ENCODE peak calls at places on chromosomes 4 and X, in seven cellular contexts. One of them, this sample, is unnamed.
A peak's percentile ranks its signal among the peaks of the same experiment; 100 is the strongest.

GRCh38 chr4:73613130-73613529 is 7.1 kb downstream of the RASSF6 start:
- DNase-seq in pancreas: no peak
- DNase-seq in WERI-Rb-1: no peak
- DNase-seq in hepatocyte: no peak
- DNase-seq in foreskin fibroblast: no peak
- DNase-seq in fibroblast of mammary gland: no peak
- DNase-seq in HCT116: no peak
- DNase-seq in this sample: no peak

GRCh38 chr4:17018013-17018412 is 119.6 kb upstream of the LDB2 start:
- DNase-seq in WERI-Rb-1: no peak
- DNase-seq in fibroblast of mammary gland: no peak
- DNase-seq in pancreas: no peak
- DNase-seq in hepatocyte: no peak
- DNase-seq in foreskin fibroblast: no peak
- DNase-seq in HCT116: no peak
- DNase-seq in this sample: no peak

GRCh38 chr4:29047341-29048041 is 1672.7 kb upstream of the PCDH7 start:
- DNase-seq in fibroblast of mammary gland: no peak
- DNase-seq in pancreas: no peak
- DNase-seq in hepatocyte: no peak
- DNase-seq in foreskin fibroblast: no peak
- DNase-seq in HCT116: no peak
- DNase-seq in WERI-Rb-1: no peak
- DNase-seq in this sample: no peak

GRCh38 chrX:65690057-65690855 is 22.8 kb downstream of the MSN start:
- DNase-seq in WERI-Rb-1: no peak
- DNase-seq in foreskin fibroblast: peak; percentile 78
- DNase-seq in fibroblast of mammary gland: peak; percentile 92
- DNase-seq in pancreas: no peak
- DNase-seq in hepatocyte: no peak
- DNase-seq in HCT116: no peak
- DNase-seq in this sample: no peak

GRCh38 chr4:167282171-167282864 is 48.0 kb upstream of the SPOCK3 start:
- DNase-seq in foreskin fibroblast: no peak
- DNase-seq in fibroblast of mammary gland: peak; percentile 10
- DNase-seq in hepatocyte: no peak
- DNase-seq in HCT116: no peak
- DNase-seq in pancreas: no peak
- DNase-seq in WERI-Rb-1: no peak
- DNase-seq in this sample: no peak

GRCh38 chrX:129842510-129843208 is 1.0 kb downstream of the ZDHHC9 start:
- DNase-seq in fibroblast of mammary gland: peak; percentile 80
- DNase-seq in HCT116: no peak
- DNase-seq in hepatocyte: peak; percentile 58
- DNase-seq in pancreas: peak; percentile 36
- DNase-seq in WERI-Rb-1: no peak
- DNase-seq in foreskin fibroblast: peak; percentile 52
- DNase-seq in this sample: peak; percentile 22

GRCh38 chr4:127049506-127049905 is 583.3 kb upstream of the INTU start:
- DNase-seq in hepatocyte: no peak
- DNase-seq in HCT116: no peak
- DNase-seq in pancreas: no peak
- DNase-seq in WERI-Rb-1: no peak
- DNase-seq in foreskin fibroblast: peak; percentile 8
- DNase-seq in fibroblast of mammary gland: no peak
- DNase-seq in this sample: no peak

GRCh38 chrX:12567857-12568256 is 223.4 kb upstream of the PRPS2 start:
- DNase-seq in pancreas: no peak
- DNase-seq in fibroblast of mammary gland: peak; percentile 25
- DNase-seq in WERI-Rb-1: no peak
- DNase-seq in foreskin fibroblast: no peak
- DNase-seq in hepatocyte: no peak
- DNase-seq in HCT116: no peak
- DNase-seq in this sample: no peak

GRCh38 chr4:165426331-165426730 is 47.5 kb downstream of the CPE start:
- DNase-seq in hepatocyte: no peak
- DNase-seq in foreskin fibroblast: no peak
- DNase-seq in pancreas: no peak
- DNase-seq in HCT116: no peak
- DNase-seq in WERI-Rb-1: no peak
- DNase-seq in fibroblast of mammary gland: no peak
- DNase-seq in this sample: no peak

GRCh38 chr4:168585168-168586091 is 88.6 kb downstream of the PALLD start:
- DNase-seq in hepatocyte: peak; percentile 88
- DNase-seq in foreskin fibroblast: peak; percentile 74
- DNase-seq in fibroblast of mammary gland: peak; percentile 87
- DNase-seq in WERI-Rb-1: peak; percentile 86
- DNase-seq in HCT116: peak; percentile 63
- DNase-seq in pancreas: peak; percentile 22
- DNase-seq in this sample: peak; percentile 61

GRCh38 chr4:185779520-185779919 is 32.5 kb downstream of the SORBS2 start:
- DNase-seq in hepatocyte: no peak
- DNase-seq in pancreas: no peak
- DNase-seq in WERI-Rb-1: no peak
- DNase-seq in foreskin fibroblast: no peak
- DNase-seq in fibroblast of mammary gland: no peak
- DNase-seq in HCT116: no peak
- DNase-seq in this sample: no peak

GRCh38 chrX:56793533-56794320 is 64.7 kb downstream of the NBDY start:
- DNase-seq in HCT116: no peak
- DNase-seq in WERI-Rb-1: no peak
- DNase-seq in pancreas: no peak
- DNase-seq in fibroblast of mammary gland: peak; percentile 28
- DNase-seq in hepatocyte: no peak
- DNase-seq in foreskin fibroblast: no peak
- DNase-seq in this sample: no peak

GRCh38 chr4:2940267-2941137 is 22.7 kb downstream of the NOP14 start:
- DNase-seq in HCT116: no peak
- DNase-seq in foreskin fibroblast: no peak
- DNase-seq in WERI-Rb-1: no peak
- DNase-seq in pancreas: no peak
- DNase-seq in fibroblast of mammary gland: no peak
- DNase-seq in hepatocyte: peak; percentile 3
- DNase-seq in this sample: no peak

GRCh38 chr4:111512081-111512774 is 633.0 kb upstream of the FAM241A start:
- DNase-seq in HCT116: peak; percentile 4
- DNase-seq in hepatocyte: peak; percentile 18
- DNase-seq in pancreas: no peak
- DNase-seq in foreskin fibroblast: peak; percentile 78
- DNase-seq in WERI-Rb-1: no peak
- DNase-seq in fibroblast of mammary gland: peak; percentile 93
- DNase-seq in this sample: peak; percentile 54

GRCh38 chr4:70688795-70689231 is 481 bp downstream of the UTP3 start:
- DNase-seq in pancreas: no peak
- DNase-seq in fibroblast of mammary gland: no peak
- DNase-seq in hepatocyte: peak; percentile 23
- DNase-seq in foreskin fibroblast: no peak
- DNase-seq in WERI-Rb-1: no peak
- DNase-seq in HCT116: no peak
- DNase-seq in this sample: no peak

GRCh38 chrX:12771445-12772069 is 19.7 kb upstream of the PRPS2 start:
- DNase-seq in pancreas: peak; percentile 10
- DNase-seq in foreskin fibroblast: peak; percentile 15
- DNase-seq in WERI-Rb-1: peak; percentile 59
- DNase-seq in hepatocyte: peak; percentile 79
- DNase-seq in fibroblast of mammary gland: peak; percentile 54
- DNase-seq in HCT116: peak; percentile 44
- DNase-seq in this sample: no peak

GRCh38 chr4:7722716-7723115 is 216.9 kb downstream of the AFAP1 start:
- DNase-seq in pancreas: no peak
- DNase-seq in foreskin fibroblast: no peak
- DNase-seq in fibroblast of mammary gland: no peak
- DNase-seq in HCT116: no peak
- DNase-seq in WERI-Rb-1: no peak
- DNase-seq in hepatocyte: no peak
- DNase-seq in this sample: no peak

GRCh38 chr4:2537011-2537830 is 774 bp downstream of the FAM193A start:
- DNase-seq in foreskin fibroblast: peak; percentile 19
- DNase-seq in pancreas: peak; percentile 34
- DNase-seq in WERI-Rb-1: peak; percentile 54
- DNase-seq in hepatocyte: peak; percentile 82
- DNase-seq in HCT116: no peak
- DNase-seq in fibroblast of mammary gland: peak; percentile 20
- DNase-seq in this sample: no peak

GRCh38 chrX:69285401-69285871 is 120.2 kb upstream of the PJA1 start:
- DNase-seq in foreskin fibroblast: no peak
- DNase-seq in pancreas: no peak
- DNase-seq in fibroblast of mammary gland: no peak
- DNase-seq in HCT116: no peak
- DNase-seq in hepatocyte: peak; percentile 25
- DNase-seq in WERI-Rb-1: no peak
- DNase-seq in this sample: no peak

GRCh38 chr4:5420266-5420665 is 288.1 kb downstream of the EVC2 start:
- DNase-seq in WERI-Rb-1: no peak
- DNase-seq in HCT116: no peak
- DNase-seq in hepatocyte: no peak
- DNase-seq in fibroblast of mammary gland: no peak
- DNase-seq in pancreas: no peak
- DNase-seq in foreskin fibroblast: no peak
- DNase-seq in this sample: no peak

GRCh38 chrX:19824603-19825002 is 62.8 kb downstream of the SH3KBP1 start:
- DNase-seq in foreskin fibroblast: peak; percentile 53
- DNase-seq in WERI-Rb-1: peak; percentile 79
- DNase-seq in HCT116: no peak
- DNase-seq in hepatocyte: no peak
- DNase-seq in pancreas: no peak
- DNase-seq in fibroblast of mammary gland: peak; percentile 79
- DNase-seq in this sample: no peak

GRCh38 chr4:65670331-65671031 is at the start of gene EPHA5:
- DNase-seq in fibroblast of mammary gland: peak; percentile 56
- DNase-seq in WERI-Rb-1: peak; percentile 92
- DNase-seq in foreskin fibroblast: peak; percentile 7
- DNase-seq in pancreas: peak; percentile 32
- DNase-seq in HCT116: no peak
- DNase-seq in hepatocyte: peak; percentile 79
- DNase-seq in this sample: peak; percentile 0

GRCh38 chrX:119466970-119467369 is 1.3 kb upstream of the SLC25A5 start:
- DNase-seq in foreskin fibroblast: no peak
- DNase-seq in HCT116: no peak
- DNase-seq in fibroblast of mammary gland: no peak
- DNase-seq in WERI-Rb-1: no peak
- DNase-seq in hepatocyte: no peak
- DNase-seq in pancreas: peak; percentile 66
- DNase-seq in this sample: no peak

GRCh38 chrX:111352424-111352823 is 59.6 kb downstream of the DCX start:
- DNase-seq in hepatocyte: peak; percentile 38
- DNase-seq in foreskin fibroblast: no peak
- DNase-seq in HCT116: no peak
- DNase-seq in fibroblast of mammary gland: peak; percentile 94
- DNase-seq in pancreas: peak; percentile 5
- DNase-seq in WERI-Rb-1: no peak
- DNase-seq in this sample: no peak

GRCh38 chrX:1545776-1546408 is 8.9 kb upstream of the P2RY8 start:
- DNase-seq in hepatocyte: no peak
- DNase-seq in pancreas: no peak
- DNase-seq in WERI-Rb-1: no peak
- DNase-seq in foreskin fibroblast: no peak
- DNase-seq in HCT116: no peak
- DNase-seq in fibroblast of mammary gland: no peak
- DNase-seq in this sample: no peak

GRCh38 chr4:87410157-87410556 is 12.2 kb upstream of the NUDT9 start:
- DNase-seq in WERI-Rb-1: no peak
- DNase-seq in pancreas: no peak
- DNase-seq in hepatocyte: no peak
- DNase-seq in HCT116: no peak
- DNase-seq in fibroblast of mammary gland: no peak
- DNase-seq in foreskin fibroblast: no peak
- DNase-seq in this sample: no peak

GRCh38 chr4:12924253-12924652 is 559.9 kb downstream of the RAB28 start:
- DNase-seq in pancreas: no peak
- DNase-seq in WERI-Rb-1: no peak
- DNase-seq in HCT116: no peak
- DNase-seq in hepatocyte: no peak
- DNase-seq in foreskin fibroblast: no peak
- DNase-seq in fibroblast of mammary gland: no peak
- DNase-seq in this sample: no peak
- TF ChIP-seq CTCF in pancreas: no peak
- TF ChIP-seq CTCF in WERI-Rb-1: no peak
- TF ChIP-seq CTCF in HCT116: no peak
- TF ChIP-seq CTCF in hepatocyte: no peak
- TF ChIP-seq CTCF in foreskin fibroblast: no peak
- TF ChIP-seq CTCF in fibroblast of mammary gland: no peak
- TF ChIP-seq CTCF in this sample: no peak

GRCh38 chrX:148530464-148531077 is 30.2 kb downstream of the AFF2 start:
- DNase-seq in WERI-Rb-1: peak; percentile 9
- DNase-seq in foreskin fibroblast: peak; percentile 0
- DNase-seq in hepatocyte: peak; percentile 29
- DNase-seq in HCT116: no peak
- DNase-seq in fibroblast of mammary gland: peak; percentile 35
- DNase-seq in pancreas: no peak
- DNase-seq in this sample: no peak
- TF ChIP-seq CTCF in WERI-Rb-1: peak; percentile 35
- TF ChIP-seq CTCF in foreskin fibroblast: peak; percentile 42
- TF ChIP-seq CTCF in hepatocyte: peak; percentile 36
- TF ChIP-seq CTCF in HCT116: peak; percentile 48
- TF ChIP-seq CTCF in fibroblast of mammary gland: peak; percentile 61
- TF ChIP-seq CTCF in pancreas: peak; percentile 82
- TF ChIP-seq CTCF in this sample: peak; percentile 68

DNA sequence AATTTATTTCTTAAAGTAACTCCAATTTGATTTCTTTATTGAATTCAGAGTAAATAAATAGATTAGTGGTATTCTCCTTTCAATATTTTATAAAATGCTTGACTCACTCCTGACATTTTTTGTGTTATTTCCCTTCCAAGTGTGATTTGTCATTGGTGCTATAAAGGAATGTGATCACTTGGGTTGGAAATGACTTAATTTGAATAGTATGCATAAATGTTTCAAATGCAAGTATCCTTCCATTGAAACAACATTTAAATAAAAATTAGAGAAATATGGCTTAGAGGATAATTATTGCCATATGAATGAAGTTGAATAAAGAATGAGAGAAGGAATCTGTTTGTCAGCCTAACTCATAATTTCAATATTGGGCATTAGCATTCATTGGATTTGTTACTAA is 182.7 kb downstream of the PABPC4L start:
- DNase-seq in foreskin fibroblast: no peak
- DNase-seq in fibroblast of mammary gland: peak; percentile 6
- DNase-seq in WERI-Rb-1: no peak
- DNase-seq in pancreas: no peak
- DNase-seq in hepatocyte: no peak
- DNase-seq in HCT116: no peak
- DNase-seq in this sample: no peak
- TF ChIP-seq CTCF in foreskin fibroblast: no peak
- TF ChIP-seq CTCF in fibroblast of mammary gland: no peak
- TF ChIP-seq CTCF in WERI-Rb-1: no peak
- TF ChIP-seq CTCF in pancreas: no peak
- TF ChIP-seq CTCF in hepatocyte: no peak
- TF ChIP-seq CTCF in HCT116: no peak
- TF ChIP-seq CTCF in this sample: no peak

DNA sequence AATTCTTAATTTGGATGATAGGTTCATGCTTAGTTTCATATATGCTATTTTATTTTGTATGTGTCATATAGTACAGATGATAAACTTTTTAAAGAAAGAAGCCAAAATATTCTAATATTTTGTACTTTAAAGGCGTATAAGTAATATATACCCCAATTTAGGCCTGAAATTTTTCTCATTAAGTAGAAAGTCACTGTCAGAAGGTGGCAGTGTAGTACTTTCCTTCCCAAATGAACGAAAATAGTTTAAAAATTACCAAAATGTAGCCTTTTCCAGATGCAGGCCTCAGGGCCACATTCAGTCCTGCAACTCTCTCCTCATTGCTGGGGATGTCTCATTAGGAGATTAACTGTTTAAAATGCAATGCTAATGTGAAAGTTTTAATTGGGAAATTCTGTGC is 1263.6 kb downstream of the C4orf33 start:
- DNase-seq in hepatocyte: no peak
- DNase-seq in WERI-Rb-1: no peak
- DNase-seq in fibroblast of mammary gland: peak; percentile 58
- DNase-seq in pancreas: no peak
- DNase-seq in HCT116: peak; percentile 6
- DNase-seq in foreskin fibroblast: peak; percentile 6
- DNase-seq in this sample: peak; percentile 3
- TF ChIP-seq CTCF in hepatocyte: peak; percentile 53
- TF ChIP-seq CTCF in WERI-Rb-1: peak; percentile 7
- TF ChIP-seq CTCF in fibroblast of mammary gland: peak; percentile 52
- TF ChIP-seq CTCF in pancreas: no peak
- TF ChIP-seq CTCF in HCT116: peak; percentile 51
- TF ChIP-seq CTCF in foreskin fibroblast: peak; percentile 30
- TF ChIP-seq CTCF in this sample: peak; percentile 50